ENCODE peak calls at places on chromosome 20, in five cellular contexts. E is GM12878, V is K562, F is HCT116, S is HepG2. M is an unnamed sample.

GRCh38 chr20:17863577-17864292 is 104.9 kb downstream of the SNX5 start:
- DNase-seq in E (no peak), V (no peak), F (no peak), S (peak; percentile 100), M (no peak)

GRCh38 chr20:52217689-52218395 is 26.3 kb upstream of the ZFP64 start:
- DNase-seq in E (no peak), V (no peak), F (no peak), S (no peak), M (no peak)

GRCh38 chr20:46132705-46133120 is 14.6 kb downstream of the CD40 start:
- DNase-seq in E (no peak), V (peak; percentile 84), F (peak; percentile 21), S (peak; percentile 53), M (no peak)

GRCh38 chr20:8461186-8461585 is 329.1 kb downstream of the PLCB1 start:
- DNase-seq in E (no peak), V (no peak), F (no peak), S (no peak), M (no peak)

GRCh38 chr20:1389703-1390385 is 3.0 kb downstream of the FKBP1A start:
- DNase-seq in E (no peak), V (no peak), F (no peak), S (no peak), M (no peak)

GRCh38 chr20:58797371-58798050 is 53.2 kb downstream of the GNAS-AS1 start:
- DNase-seq in E (no peak), V (no peak), F (no peak), S (no peak), M (no peak)

GRCh38 chr20:34824861-34825529 is 456 bp downstream of the NCOA6 start:
- DNase-seq in E (no peak), V (no peak), F (peak; percentile 2), S (peak; percentile 54), M (no peak)

GRCh38 chr20:43863330-43863729 is 51.3 kb upstream of the TOX2 start:
- DNase-seq in E (no peak), V (no peak), F (no peak), S (no peak), M (no peak)

GRCh38 chr20:20780127-20780822 is 67.8 kb upstream of the RALGAPA2 start:
- DNase-seq in E (peak; percentile 15), V (no peak), F (no peak), S (peak; percentile 21), M (no peak)

GRCh38 chr20:53328956-53329355 is 264.7 kb downstream of the ZNF217 start:
- DNase-seq in E (no peak), V (no peak), F (no peak), S (no peak), M (no peak)

GRCh38 chr20:52226370-52226769 is 34.8 kb upstream of the ZFP64 start:
- DNase-seq in E (no peak), V (no peak), F (no peak), S (peak; percentile 28), M (no peak)

GRCh38 chr20:44126445-44126844 is 60.5 kb downstream of the JPH2 start:
- DNase-seq in E (no peak), V (no peak), F (no peak), S (no peak), M (no peak)

GRCh38 chr20:54345817-54346216 is 129.6 kb upstream of the DOK5 start:
- DNase-seq in E (no peak), V (no peak), F (no peak), S (no peak), M (no peak)

GRCh38 chr20:18055261-18055660 is 2.5 kb downstream of the OVOL2 start:
- DNase-seq in E (no peak), V (no peak), F (no peak), S (no peak), M (no peak)

GRCh38 chr20:50381771-50382593 is 128.2 kb upstream of the PTPN1 start:
- DNase-seq in E (peak; percentile 30), V (no peak), F (no peak), S (no peak), M (no peak)

GRCh38 chr20:58550661-58551060 is 35.5 kb upstream of the APCDD1L start:
- DNase-seq in E (no peak), V (peak; percentile 54), F (no peak), S (no peak), M (no peak)

GRCh38 chr20:62618622-62619529 is 23.4 kb upstream of the SLCO4A1 start:
- DNase-seq in E (no peak), V (no peak), F (no peak), S (no peak), M (no peak)

GRCh38 chr20:53874706-53875105 is 195.7 kb downstream of the BCAS1 start:
- DNase-seq in E (no peak), V (no peak), F (no peak), S (no peak), M (no peak)

GRCh38 chr20:11454966-11455799 is 462.5 kb upstream of the BTBD3 start:
- DNase-seq in E (no peak), V (no peak), F (peak; percentile 90), S (no peak), M (peak; percentile 36)

GRCh38 chr20:4795394-4795793 is 73.7 kb downstream of the PRND start:
- DNase-seq in E (no peak), V (peak; percentile 31), F (peak; percentile 6), S (peak; percentile 29), M (no peak)

GRCh38 chr20:52524865-52525264 is 333.3 kb upstream of the ZFP64 start:
- DNase-seq in E (no peak), V (no peak), F (no peak), S (no peak), M (no peak)

GRCh38 chr20:9200196-9200595 is 131.3 kb downstream of the PLCB4 start:
- DNase-seq in E (no peak), V (no peak), F (no peak), S (no peak), M (no peak)

GRCh38 chr20:58645277-58645968 is 5.7 kb upstream of the STX16 start:
- DNase-seq in E (no peak), V (no peak), F (no peak), S (peak; percentile 59), M (no peak)

GRCh38 chr20:61767776-61768494 is 297.7 kb downstream of the TAF4 start:
- DNase-seq in E (no peak), V (no peak), F (no peak), S (no peak), M (no peak)

GRCh38 chr20:9600562-9600961 is 86.2 kb downstream of the LAMP5 start:
- DNase-seq in E (no peak), V (no peak), F (no peak), S (no peak), M (no peak)

GRCh38 chr20:19974621-19975435 is 42.3 kb upstream of the NAA20 start:
- DNase-seq in E (no peak), V (no peak), F (no peak), S (no peak), M (no peak)

GRCh38 chr20:20856306-20856705 is 143.9 kb upstream of the RALGAPA2 start:
- DNase-seq in E (no peak), V (no peak), F (no peak), S (no peak), M (no peak)

GRCh38 chr20:4667371-4667773 is 54.3 kb upstream of the PRND start:
- DNase-seq in E (no peak), V (no peak), F (no peak), S (no peak), M (no peak)

GRCh38 chr20:4800676-4801449 is 79.2 kb downstream of the PRND start:
- DNase-seq in E (no peak), V (no peak), F (no peak), S (no peak), M (no peak)

GRCh38 chr20:3728354-3728753 is 4.1 kb upstream of the HSPA12B start:
- DNase-seq in E (no peak), V (no peak), F (no peak), S (no peak), M (no peak)

GRCh38 chr20:50493881-50494253 is 16.3 kb upstream of the PTPN1 start:
- DNase-seq in E (no peak), V (no peak), F (no peak), S (no peak), M (no peak)

GRCh38 chr20:36717657-36718056 is 28.2 kb downstream of the NDRG3 start:
- DNase-seq in E (no peak), V (no peak), F (no peak), S (peak; percentile 45), M (peak; percentile 5)

GRCh38 chr20:58213112-58213511 is 15.3 kb downstream of the ANKRD60 start:
- DNase-seq in E (no peak), V (no peak), F (no peak), S (no peak), M (no peak)

GRCh38 chr20:63702751-63703470 is 4.9 kb downstream of the ARFRP1 start:
- DNase-seq in E (no peak), V (no peak), F (no peak), S (no peak), M (no peak)
- TF ChIP-seq SIN3A in E (no peak), V (no peak), F (no peak), S (no peak), M (no peak)

GRCh38 chr20:31923388-31924271 is 28.2 kb downstream of the PDRG1 start:
- DNase-seq in E (peak; percentile 47), V (no peak), F (no peak), S (no peak), M (no peak)
- TF ChIP-seq SIN3A in E (no peak), V (no peak), F (no peak), S (no peak), M (no peak)

DNA sequence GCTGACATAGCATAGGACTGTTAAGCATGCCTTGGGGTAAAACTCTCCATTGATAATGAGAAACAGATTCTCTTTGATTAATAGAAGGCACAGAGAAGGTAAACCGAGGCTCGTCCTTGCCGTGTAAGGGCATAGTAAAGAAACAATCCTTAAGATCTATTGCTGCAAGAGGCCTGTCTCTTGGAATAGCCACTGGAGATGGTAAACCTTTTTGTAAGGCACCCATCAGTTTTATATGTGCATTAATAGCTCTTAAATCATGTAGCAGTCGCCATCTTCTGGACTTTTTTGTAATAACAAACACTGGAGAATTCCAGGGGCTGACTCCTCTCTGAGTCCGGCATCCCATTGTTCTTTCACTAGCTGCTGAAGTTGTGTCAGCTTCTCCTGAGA is 8.4 kb upstream of the ABHD12 start:
- DNase-seq in E (no peak), V (peak; percentile 21), F (peak; percentile 68), S (peak; percentile 91), M (peak; percentile 67)
- TF ChIP-seq SIN3A in E (no peak), V (no peak), F (no peak), S (no peak), M (no peak)

GRCh38 chr20:23925789-23926525 is 46.4 kb upstream of the CST5 start:
- DNase-seq in E (no peak), V (no peak), F (no peak), S (no peak), M (no peak)

GRCh38 chr20:23928353-23928752 is 48.8 kb upstream of the CST5 start:
- DNase-seq in E (no peak), V (no peak), F (no peak), S (no peak), M (no peak)

GRCh38 chr20:23926941-23927872 is 47.7 kb upstream of the CST5 start:
- DNase-seq in E (no peak), V (no peak), F (no peak), S (no peak), M (no peak)

GRCh38 chr20:23926526-23926880 is 47.0 kb upstream of the CST5 start:
- DNase-seq in E (no peak), V (no peak), F (no peak), S (no peak), M (no peak)

DNA sequence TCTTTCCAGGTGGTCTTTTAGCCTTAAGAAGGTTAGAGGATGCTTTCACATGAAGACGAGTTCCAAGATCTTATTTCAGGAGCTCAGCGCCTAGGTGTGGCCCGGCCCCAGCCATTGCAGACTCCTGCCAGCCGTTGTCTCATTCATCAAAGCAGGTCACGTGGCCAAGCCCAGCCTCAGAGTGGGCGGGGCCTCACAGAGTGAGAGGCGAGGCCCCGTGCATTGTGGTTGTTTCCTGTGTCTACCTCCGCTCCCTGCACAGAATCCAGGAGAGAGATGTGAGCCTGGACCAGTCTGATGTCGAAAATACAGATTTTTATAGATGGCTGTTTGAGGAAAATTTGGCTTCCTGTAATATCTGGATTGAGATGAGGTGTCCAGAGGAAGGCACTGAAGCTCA is 49.2 kb upstream of the CST5 start:
- DNase-seq in E (no peak), V (peak; percentile 58), F (no peak), S (no peak), M (no peak)
- TF ChIP-seq SIN3A in E (no peak), V (no peak), F (no peak), S (no peak), M (no peak)

M was measured in Panc1.